ENCODE peak calls at places on chromosomes 16 and 17, in six cellular contexts. H, L, P, D, S and K are unnamed samples.

GRCh38 chr16:65122974-65123845 is 1.3 kb upstream of the CDH11 start:
- DNase-seq in H (no peak), L (no peak), P (peak), D (no peak), S (no peak), K (no peak)

GRCh38 chr16:25390761-25391160 is 133.1 kb upstream of the ZKSCAN2 start:
- DNase-seq in H (no peak), L (no peak), P (no peak), D (no peak), S (no peak), K (no peak)

GRCh38 chr17:82967268-82968032 is 112.0 kb upstream of the METRNL start:
- DNase-seq in H (no peak), L (no peak), P (no peak), D (no peak), S (no peak), K (no peak)

GRCh38 chr16:11796227-11797165 is 562 bp downstream of the ZC3H7A start:
- DNase-seq in H (no peak), L (no peak), P (peak), D (peak), S (peak), K (no peak)

GRCh38 chr16:56769674-56770073 is 39.7 kb downstream of the NUP93 start:
- DNase-seq in H (no peak), L (no peak), P (no peak), D (no peak), S (no peak), K (no peak)

GRCh38 chr16:24896439-24896838 is 50.7 kb downstream of the SLC5A11 start:
- DNase-seq in H (no peak), L (no peak), P (no peak), D (no peak), S (no peak), K (peak)

GRCh38 chr16:54193656-54194007 is 93.0 kb downstream of the IRX3 start:
- DNase-seq in H (peak), L (peak), P (peak), D (peak), S (peak), K (peak)

GRCh38 chr17:49360796-49361128 is 1.3 kb downstream of the ZNF652 start:
- DNase-seq in H (no peak), L (no peak), P (peak), D (no peak), S (no peak), K (no peak)

GRCh38 chr17:82964851-82965341 is 114.5 kb upstream of the METRNL start:
- DNase-seq in H (no peak), L (no peak), P (no peak), D (no peak), S (no peak), K (no peak)

GRCh38 chr16:1761751-1762150 is 9.6 kb downstream of the NME3 start:
- DNase-seq in H (no peak), L (no peak), P (no peak), D (no peak), S (no peak), K (no peak)

GRCh38 chr17:35460354-35460851 is 11.8 kb upstream of the SLFN13 start:
- DNase-seq in H (peak), L (no peak), P (peak), D (peak), S (no peak), K (peak)

GRCh38 chr16:3659200-3659599 is 4.7 kb downstream of the DNASE1 start:
- DNase-seq in H (no peak), L (no peak), P (no peak), D (no peak), S (no peak), K (no peak)

GRCh38 chr17:2693561-2694380 is 17.8 kb downstream of the CLUH start:
- DNase-seq in H (no peak), L (no peak), P (peak), D (peak), S (no peak), K (no peak)

GRCh38 chr17:61372436-61372835 is 27.2 kb upstream of the TBX2 start:
- DNase-seq in H (no peak), L (no peak), P (no peak), D (no peak), S (no peak), K (no peak)

GRCh38 chr16:11431915-11432465 is 86.7 kb downstream of the RMI2 start:
- DNase-seq in H (no peak), L (no peak), P (peak), D (no peak), S (peak), K (no peak)

GRCh38 chr17:17387017-17387416 is 83.8 kb downstream of the NT5M start:
- DNase-seq in H (no peak), L (no peak), P (no peak), D (no peak), S (no peak), K (no peak)

GRCh38 chr16:51154271-51155171 is 3.5 kb upstream of the SALL1 start:
- DNase-seq in H (no peak), L (no peak), P (peak), D (no peak), S (no peak), K (no peak)

GRCh38 chr17:40023590-40024292 is 8.5 kb downstream of the CSF3 start:
- DNase-seq in H (no peak), L (no peak), P (no peak), D (no peak), S (no peak), K (no peak)

GRCh38 chr16:56201030-56201429 is 9.7 kb downstream of the GNAO1 start:
- DNase-seq in H (no peak), L (no peak), P (no peak), D (no peak), S (no peak), K (no peak)

GRCh38 chr17:45984368-45984767 is 14.7 kb upstream of the STH start:
- DNase-seq in H (no peak), L (no peak), P (no peak), D (no peak), S (no peak), K (no peak)

GRCh38 chr17:8420041-8420934 is 15.4 kb upstream of the NDEL1 start:
- DNase-seq in H (no peak), L (no peak), P (peak), D (peak), S (peak), K (no peak)

GRCh38 chr17:50184611-50185398 is 16.6 kb downstream of the COL1A1 start:
- DNase-seq in H (no peak), L (peak), P (no peak), D (no peak), S (no peak), K (no peak)

GRCh38 chr17:62950067-62950466 is 16.0 kb upstream of the TANC2 start:
- DNase-seq in H (no peak), L (no peak), P (no peak), D (no peak), S (no peak), K (no peak)

GRCh38 chr16:72644911-72645310 is 403.0 kb downstream of the ZFHX3 start:
- DNase-seq in H (no peak), L (no peak), P (no peak), D (no peak), S (no peak), K (no peak)

GRCh38 chr17:82835766-82836512 is 3.9 kb downstream of the ZNF750 start:
- DNase-seq in H (no peak), L (no peak), P (no peak), D (no peak), S (no peak), K (no peak)

GRCh38 chr16:3158014-3158497 is 23.2 kb downstream of the ZNF213 start:
- DNase-seq in H (no peak), L (no peak), P (peak), D (no peak), S (no peak), K (no peak)

GRCh38 chr17:58902312-58902711 is 146.7 kb downstream of the PPM1E start:
- DNase-seq in H (no peak), L (no peak), P (no peak), D (no peak), S (no peak), K (no peak)
- TF ChIP-seq GABPA in H (no peak), L (no peak), P (no peak), D (no peak), S (no peak), K (no peak)

GRCh38 chr16:57828272-57829161 is 26.2 kb upstream of the KIFC3 start:
- DNase-seq in H (no peak), L (no peak), P (no peak), D (no peak), S (no peak), K (no peak)

GRCh38 chr16:57829969-57830360 is 27.7 kb upstream of the KIFC3 start:
- DNase-seq in H (no peak), L (no peak), P (no peak), D (no peak), S (no peak), K (no peak)

GRCh38 chr16:57834936-57835335 is 32.6 kb upstream of the KIFC3 start:
- DNase-seq in H (no peak), L (no peak), P (no peak), D (no peak), S (no peak), K (no peak)

GRCh38 chr16:57826706-57827625 is 24.7 kb upstream of the KIFC3 start:
- DNase-seq in H (no peak), L (no peak), P (no peak), D (no peak), S (peak), K (no peak)

GRCh38 chr16:57830890-57831484 is 28.7 kb upstream of the KIFC3 start:
- DNase-seq in H (no peak), L (no peak), P (no peak), D (no peak), S (no peak), K (no peak)
- TF ChIP-seq GABPA in H (no peak), L (no peak), P (no peak), D (no peak), S (no peak), K (no peak)

GRCh38 chr17:58268326-58268725 is 12.4 kb downstream of the MPO start:
- DNase-seq in H (no peak), L (peak), P (no peak), D (no peak), S (no peak), K (no peak)

GRCh38 chr17:58268774-58269556 is 11.8 kb downstream of the MPO start:
- DNase-seq in H (no peak), L (peak), P (peak), D (peak), S (no peak), K (no peak)

GRCh38 chr17:58265902-58266875 is 14.5 kb downstream of the MPO start:
- DNase-seq in H (no peak), L (peak), P (no peak), D (no peak), S (no peak), K (no peak)

GRCh38 chr17:58269557-58270291 is 11.0 kb downstream of the MPO start:
- DNase-seq in H (no peak), L (peak), P (peak), D (peak), S (no peak), K (no peak)

GRCh38 chr17:58267347-58268324 is 13.1 kb downstream of the MPO start:
- DNase-seq in H (no peak), L (peak), P (no peak), D (peak), S (no peak), K (no peak)
- TF ChIP-seq GABPA in H (no peak), L (peak), P (no peak), D (no peak), S (no peak), K (no peak)

DNA sequence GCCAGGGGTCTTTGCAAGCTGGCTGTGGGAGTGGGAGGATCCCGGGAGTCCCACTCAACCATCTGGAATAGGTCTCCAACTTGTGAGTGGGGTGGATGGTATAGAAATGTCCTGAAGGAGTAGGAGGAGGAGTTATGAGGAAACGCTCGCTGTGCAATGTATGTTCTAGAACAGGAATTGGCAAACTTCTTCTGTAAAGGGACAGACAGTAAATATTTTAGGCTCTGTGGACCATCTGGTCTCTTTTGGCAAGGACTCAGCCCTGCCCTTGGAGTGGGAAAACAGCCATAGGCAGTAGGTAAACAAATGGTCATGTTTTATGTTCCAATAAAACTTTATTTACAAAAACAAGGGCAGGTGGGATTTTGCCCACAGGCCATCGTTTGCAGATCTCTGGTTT is 149.2 kb downstream of the NPIPB5 start:
- DNase-seq in H (no peak), L (no peak), P (no peak), D (no peak), S (no peak), K (no peak)
- TF ChIP-seq GABPA in H (no peak), L (no peak), P (no peak), D (no peak), S (no peak), K (no peak)

GRCh38 chr17:12421646-12422306 is 243.9 kb upstream of the MYOCD start:
- DNase-seq in H (no peak), L (no peak), P (no peak), D (no peak), S (no peak), K (no peak)
- TF ChIP-seq GABPA in H (no peak), L (no peak), P (no peak), D (no peak), S (no peak), K (no peak)

GRCh38 chr17:32189343-32189742 is 47.0 kb downstream of the RHOT1 start:
- DNase-seq in H (no peak), L (no peak), P (no peak), D (no peak), S (no peak), K (no peak)
- TF ChIP-seq GABPA in H (no peak), L (no peak), P (no peak), D (no peak), S (no peak), K (no peak)

GRCh38 chr16:27426423-27427408 is 24.7 kb downstream of the IL21R start:
- DNase-seq in H (no peak), L (no peak), P (no peak), D (peak), S (peak), K (peak)
- TF ChIP-seq GABPA in H (no peak), L (no peak), P (no peak), D (no peak), S (no peak), K (no peak)

GRCh38 chr16:23296994-23297393 is 5.1 kb upstream of the SCNN1B start:
- DNase-seq in H (no peak), L (no peak), P (peak), D (peak), S (peak), K (no peak)
- TF ChIP-seq GABPA in H (no peak), L (no peak), P (no peak), D (no peak), S (peak), K (no peak)

GRCh38 chr17:59572301-59572924 is 7.0 kb downstream of the DHX40 start:
- DNase-seq in H (no peak), L (no peak), P (no peak), D (no peak), S (no peak), K (no peak)
- TF ChIP-seq GABPA in H (no peak), L (no peak), P (no peak), D (no peak), S (no peak), K (peak)

GRCh38 chr17:79834575-79835469 is 4.4 kb downstream of the CBX4 start:
- DNase-seq in H (no peak), L (no peak), P (peak), D (peak), S (no peak), K (no peak)
- TF ChIP-seq GABPA in H (no peak), L (no peak), P (no peak), D (no peak), S (no peak), K (no peak)